ENCODE peak calls at places on chromosomes 7 and 10, in seven cellular contexts. E, I, T, K, P, G and O are unnamed samples. For H3K4me1, the result is how much of the 10 kb centered on the place peaks cover.

GRCh38 chr10:25901199-25901598 is 32.8 kb upstream of the MYO3A start:
- DNase-seq in E (no peak), I (no peak), T (no peak), K (no peak), P (no peak), G (no peak), O (no peak)

GRCh38 chr10:1289591-1289990 is 233.4 kb downstream of the WDR37 start:
- DNase-seq in E (no peak), I (no peak), T (no peak), K (no peak), P (no peak), G (no peak), O (peak)

GRCh38 chr10:29078919-29079318 is 210.0 kb upstream of the LYZL1 start:
- DNase-seq in E (no peak), I (no peak), T (no peak), K (no peak), P (no peak), G (no peak), O (no peak)

GRCh38 chr10:89426230-89426868 is 12.0 kb downstream of the IFIT5 start:
- DNase-seq in E (peak), I (no peak), T (peak), K (no peak), P (peak), G (no peak), O (no peak)

GRCh38 chr7:104179178-104179577 is 28.6 kb downstream of the ORC5 start:
- DNase-seq in E (no peak), I (no peak), T (peak), K (no peak), P (no peak), G (no peak), O (no peak)

GRCh38 chr10:44334621-44335184 is 50.2 kb downstream of the CXCL12 start:
- DNase-seq in E (peak), I (no peak), T (peak), K (no peak), P (no peak), G (no peak), O (no peak)

GRCh38 chr10:127325506-127325905 is 129.1 kb upstream of the INSYN2A start:
- DNase-seq in E (no peak), I (no peak), T (no peak), K (no peak), P (no peak), G (no peak), O (no peak)

GRCh38 chr10:75402486-75403143 is 1.1 kb upstream of the ZNF503 start:
- DNase-seq in E (no peak), I (peak), T (no peak), K (peak), P (peak), G (peak), O (peak)

GRCh38 chr10:114103286-114103685 is 59.6 kb downstream of the ADRB1 start:
- DNase-seq in E (peak), I (no peak), T (peak), K (no peak), P (no peak), G (no peak), O (no peak)

GRCh38 chr10:5165738-5166137 is 19.2 kb downstream of the AKR1C8 start:
- DNase-seq in E (peak), I (no peak), T (peak), K (no peak), P (no peak), G (no peak), O (no peak)

GRCh38 chr7:57400531-57401155 is 49.3 kb upstream of the ZNF716 start:
- DNase-seq in E (no peak), I (no peak), T (no peak), K (no peak), P (no peak), G (no peak), O (no peak)

DNA sequence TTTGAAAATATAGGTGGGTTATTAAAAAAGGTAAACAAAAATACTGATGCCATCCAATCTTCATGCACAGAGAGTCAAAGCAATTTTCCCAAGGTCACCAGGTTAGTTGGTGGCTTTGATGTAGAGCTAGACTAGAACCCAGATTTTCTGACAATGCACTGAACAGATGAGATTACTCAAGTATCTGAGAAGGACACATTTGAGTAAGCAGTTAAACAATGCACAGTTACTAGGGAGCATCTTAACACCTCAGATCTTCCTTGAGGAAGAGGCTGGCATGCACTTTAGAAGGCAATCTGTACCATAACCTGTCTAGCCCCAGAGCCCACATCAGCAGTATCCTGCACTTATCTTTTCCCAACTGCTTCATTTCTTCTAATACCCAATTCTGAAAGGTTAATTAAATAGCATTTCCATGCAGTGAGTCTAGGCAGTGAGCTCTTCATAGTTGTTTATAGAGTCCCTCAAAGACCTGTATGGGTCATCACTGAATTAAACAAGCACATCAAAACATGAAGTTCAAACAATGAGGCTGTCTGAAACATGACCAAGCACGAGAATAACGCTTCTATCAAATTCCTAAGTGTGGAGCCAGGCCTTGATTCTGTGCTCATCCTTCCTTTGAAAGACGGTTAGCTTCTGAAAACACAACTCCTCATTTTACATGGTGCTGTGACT is 38.2 kb upstream of the ANK3 start:
- DNase-seq in E (no peak), I (no peak), T (no peak), K (no peak), P (no peak), G (no peak), O (no peak)
- H3K4me1 ChIP-seq in E (under half), I (under half), T (under half), K (under half), P (under half), G (under half), O (under half)

DNA sequence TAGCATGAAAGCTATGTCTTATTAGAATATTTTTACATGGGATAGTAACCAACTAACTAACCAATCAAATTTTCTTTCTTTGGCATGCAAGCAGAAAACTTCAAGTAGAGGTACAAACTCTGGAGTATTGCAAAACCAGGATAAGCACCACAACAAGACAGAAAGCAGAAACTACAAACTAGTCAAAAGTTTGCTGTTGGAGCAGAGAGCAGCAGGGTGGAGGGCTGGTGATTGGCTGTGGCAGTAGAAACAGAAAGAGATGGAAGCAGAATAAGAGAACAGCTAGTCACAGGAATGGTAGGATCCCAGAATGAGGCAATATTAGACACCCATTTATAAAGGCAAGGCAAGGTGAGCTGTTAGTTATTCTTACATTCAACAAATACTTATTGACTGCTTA is 6.8 kb upstream of the MACC1 start:
- DNase-seq in E (peak), I (no peak), T (no peak), K (no peak), P (no peak), G (no peak), O (no peak)
- H3K4me1 ChIP-seq in E (under half), I (under half), T (under half), K (under half), P (under half), G (under half), O (under half)

GRCh38 chr7:29859089-29859488 is 52.8 kb downstream of the WIPF3 start:
- DNase-seq in E (no peak), I (no peak), T (no peak), K (no peak), P (no peak), G (no peak), O (no peak)

GRCh38 chr7:29865526-29865925 is 59.2 kb downstream of the WIPF3 start:
- DNase-seq in E (peak), I (no peak), T (no peak), K (no peak), P (peak), G (peak), O (peak)

GRCh38 chr7:29866490-29866930 is 60.2 kb downstream of the WIPF3 start:
- DNase-seq in E (no peak), I (peak), T (no peak), K (peak), P (peak), G (peak), O (peak)

GRCh38 chr7:29859491-29860180 is 53.3 kb downstream of the WIPF3 start:
- DNase-seq in E (no peak), I (no peak), T (no peak), K (no peak), P (peak), G (peak), O (peak)

DNA sequence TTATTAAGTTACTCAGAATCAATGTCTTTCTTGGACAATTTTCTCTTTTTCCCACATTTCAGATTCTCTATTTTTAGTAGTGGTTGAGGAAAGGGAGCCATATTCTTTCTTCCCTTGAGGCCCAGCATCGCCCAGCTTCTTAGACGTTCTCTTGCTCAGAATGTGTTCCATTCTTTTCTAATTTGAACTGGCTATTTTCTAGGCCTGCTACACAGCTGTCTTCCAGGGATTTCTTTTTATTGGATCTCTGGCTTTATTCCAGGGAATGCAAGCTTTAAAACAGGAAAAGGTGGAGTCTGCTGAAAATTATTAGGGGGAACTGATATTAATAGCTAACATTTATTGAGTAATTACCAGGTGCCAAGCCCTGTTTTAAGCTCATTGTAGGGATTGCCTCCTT is 58.4 kb downstream of the WIPF3 start:
- DNase-seq in E (no peak), I (no peak), T (peak), K (no peak), P (no peak), G (no peak), O (no peak)
- H3K4me1 ChIP-seq in E (under half), I (under half), T (under half), K (under half), P (under half), G (under half), O (under half)

DNA sequence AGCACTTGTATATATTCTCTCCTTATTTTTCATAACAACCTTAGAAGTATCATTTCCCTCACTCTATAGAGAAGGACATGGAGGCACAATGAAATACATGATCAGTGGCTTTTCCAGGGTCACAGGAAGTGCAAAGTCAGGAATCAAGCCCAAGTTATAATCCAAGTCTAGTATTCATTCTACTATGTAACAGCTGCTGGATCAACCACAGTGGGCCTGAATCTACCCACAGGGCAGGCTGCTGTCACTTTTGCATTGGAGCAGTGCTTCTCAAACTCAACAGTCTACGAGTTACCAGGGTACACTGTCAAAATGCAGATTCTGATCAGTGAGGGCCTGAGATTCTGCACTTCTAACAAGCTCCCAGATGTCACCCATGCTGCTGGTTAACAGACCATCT is 18.3 kb downstream of the ZDHHC16 start:
- DNase-seq in E (no peak), I (no peak), T (peak), K (no peak), P (no peak), G (no peak), O (no peak)
- H3K4me1 ChIP-seq in E (under half), I (under half), T (under half), K (under half), P (under half), G (under half), O (under half)

GRCh38 chr10:129951841-129952240 is 12.2 kb downstream of the EBF3 start:
- DNase-seq in E (no peak), I (no peak), T (no peak), K (no peak), P (no peak), G (no peak), O (no peak)

GRCh38 chr10:129954916-129955315 is 9.2 kb downstream of the EBF3 start:
- DNase-seq in E (no peak), I (no peak), T (no peak), K (no peak), P (no peak), G (no peak), O (no peak)

GRCh38 chr10:129952771-129953489 is 11.1 kb downstream of the EBF3 start:
- DNase-seq in E (no peak), I (no peak), T (peak), K (no peak), P (no peak), G (no peak), O (no peak)

GRCh38 chr10:129955591-129956284 is 8.3 kb downstream of the EBF3 start:
- DNase-seq in E (no peak), I (no peak), T (peak), K (no peak), P (no peak), G (no peak), O (no peak)

GRCh38 chr10:129953541-129954031 is 10.5 kb downstream of the EBF3 start:
- DNase-seq in E (no peak), I (no peak), T (peak), K (no peak), P (no peak), G (no peak), O (no peak)
- H3K4me1 ChIP-seq in E (under half), I (under half), T (half or more), K (half or more), P (under half), G (under half), O (under half)